ENCODE peak calls at places on chromosomes 2 and 18, in seven cellular contexts. T is fibroblast of lung, Y is heart right ventricle, L is right atrium auricular region, Q is body of pancreas, M is breast epithelium, V is endothelial cell of umbilical vein. J is an unnamed sample.

GRCh38 chr2:220181158-220181557 is 553.7 kb downstream of the SLC4A3 start:
- DNase-seq in T (peak; percentile 23), Y (no peak), L (no peak), Q (no peak), M (no peak), V (no peak), J (no peak)

GRCh38 chr18:59917422-59917821 is 17.6 kb downstream of the PMAIP1 start:
- DNase-seq in T (no peak), Y (no peak), L (no peak), Q (no peak), M (no peak), V (peak; percentile 39), J (no peak)

GRCh38 chr2:230896346-230897115 is 28.5 kb downstream of the GPR55 start:
- DNase-seq in T (no peak), Y (no peak), L (no peak), Q (no peak), M (no peak), V (no peak), J (no peak)

GRCh38 chr2:41579811-41580210 is 468.0 kb upstream of the PKDCC start:
- DNase-seq in T (no peak), Y (no peak), L (no peak), Q (no peak), M (no peak), V (no peak), J (no peak)

GRCh38 chr2:109239720-109240119 is 110.7 kb downstream of the SH3RF3 start:
- DNase-seq in T (peak; percentile 59), Y (no peak), L (peak; percentile 65), Q (no peak), M (no peak), V (peak; percentile 86), J (no peak)

GRCh38 chr2:69701100-69701945 is 40.6 kb upstream of the ANXA4 start:
- DNase-seq in T (no peak), Y (no peak), L (no peak), Q (no peak), M (no peak), V (peak; percentile 52), J (no peak)

GRCh38 chr2:145822892-145823534 is 1303.1 kb upstream of the ZEB2 start:
- DNase-seq in T (no peak), Y (no peak), L (no peak), Q (no peak), M (no peak), V (no peak), J (no peak)

GRCh38 chr2:45224321-45224995 is 215.2 kb upstream of the SIX2 start:
- DNase-seq in T (no peak), Y (no peak), L (no peak), Q (no peak), M (no peak), V (peak; percentile 11), J (no peak)

GRCh38 chr18:12990128-12990485 is 1.1 kb upstream of the CEP192 start:
- DNase-seq in T (no peak), Y (no peak), L (no peak), Q (no peak), M (no peak), V (no peak), J (no peak)

GRCh38 chr2:138439733-138440132 is 61.8 kb upstream of the SPOPL start:
- DNase-seq in T (no peak), Y (no peak), L (no peak), Q (no peak), M (no peak), V (no peak), J (no peak)

GRCh38 chr18:76349067-76349715 is 145.9 kb downstream of the ZNF516 start:
- DNase-seq in T (peak; percentile 77), Y (no peak), L (peak; percentile 82), Q (peak; percentile 71), M (peak; percentile 52), V (peak; percentile 59), J (peak; percentile 70)

GRCh38 chr2:61335226-61335625 is 135.7 kb downstream of the USP34 start:
- DNase-seq in T (no peak), Y (no peak), L (no peak), Q (no peak), M (no peak), V (no peak), J (no peak)

GRCh38 chr2:216371756-216372702 is at the start of gene MARCHF4:
- DNase-seq in T (peak; percentile 80), Y (peak; percentile 78), L (peak; percentile 65), Q (peak; percentile 59), M (peak; percentile 32), V (peak; percentile 92), J (peak; percentile 62)

GRCh38 chr2:675982-676646 is 1.1 kb downstream of the TMEM18 start:
- DNase-seq in T (peak; percentile 88), Y (no peak), L (no peak), Q (peak; percentile 59), M (peak; percentile 63), V (peak; percentile 42), J (peak; percentile 73)

GRCh38 chr2:16607306-16607705 is 58.3 kb downstream of the CYRIA start:
- DNase-seq in T (no peak), Y (no peak), L (no peak), Q (no peak), M (no peak), V (no peak), J (no peak)

GRCh38 chr2:158061763-158062162 is 39.9 kb upstream of the UPP2 start:
- DNase-seq in T (no peak), Y (no peak), L (no peak), Q (no peak), M (no peak), V (no peak), J (no peak)

GRCh38 chr2:188835821-188836220 is 138.4 kb upstream of the COL3A1 start:
- DNase-seq in T (no peak), Y (no peak), L (no peak), Q (no peak), M (no peak), V (no peak), J (no peak)

GRCh38 chr2:85278361-85278760 is 49.4 kb downstream of the TGOLN2 start:
- DNase-seq in T (peak; percentile 52), Y (no peak), L (no peak), Q (no peak), M (no peak), V (no peak), J (no peak)

GRCh38 chr2:24530796-24531195 is 39.7 kb downstream of the NCOA1 start:
- DNase-seq in T (no peak), Y (no peak), L (no peak), Q (no peak), M (no peak), V (no peak), J (no peak)

GRCh38 chr2:8209494-8209893 is 472.4 kb upstream of the ID2 start:
- DNase-seq in T (no peak), Y (no peak), L (no peak), Q (no peak), M (no peak), V (no peak), J (no peak)

DNA sequence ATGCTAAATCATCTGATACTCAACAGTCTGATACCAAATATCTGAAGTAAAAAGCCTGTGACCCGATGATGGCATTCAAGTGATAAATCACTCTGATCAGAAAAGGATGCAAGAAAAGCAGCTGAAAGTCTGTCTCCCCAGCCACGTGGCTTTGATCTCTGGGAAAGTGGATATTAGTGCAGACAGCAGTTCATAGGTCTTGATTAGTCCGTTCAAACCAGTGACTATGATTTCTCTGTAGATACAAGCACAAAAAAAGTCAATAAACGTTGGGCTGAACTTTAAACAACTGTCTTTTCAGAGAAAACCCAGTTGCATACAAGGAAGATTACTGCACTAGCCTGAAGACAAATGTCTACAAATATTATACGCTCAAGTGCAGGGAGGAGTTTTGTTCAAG is 107.7 kb upstream of the CDC42EP3 start:
- DNase-seq in T (peak; percentile 42), Y (no peak), L (no peak), Q (no peak), M (no peak), V (no peak), J (no peak)
- H3K4me1 ChIP-seq in T (peaks cover 50% of the 10 kb centered on the region), Y (peaks cover 12% of the 10 kb centered on the region), L (peaks cover 23% of the 10 kb centered on the region), Q (no peaks in the 10 kb centered on the region), M (no peaks in the 10 kb centered on the region), V (peaks cover 45% of the 10 kb centered on the region), J (peaks cover 38% of the 10 kb centered on the region)

DNA sequence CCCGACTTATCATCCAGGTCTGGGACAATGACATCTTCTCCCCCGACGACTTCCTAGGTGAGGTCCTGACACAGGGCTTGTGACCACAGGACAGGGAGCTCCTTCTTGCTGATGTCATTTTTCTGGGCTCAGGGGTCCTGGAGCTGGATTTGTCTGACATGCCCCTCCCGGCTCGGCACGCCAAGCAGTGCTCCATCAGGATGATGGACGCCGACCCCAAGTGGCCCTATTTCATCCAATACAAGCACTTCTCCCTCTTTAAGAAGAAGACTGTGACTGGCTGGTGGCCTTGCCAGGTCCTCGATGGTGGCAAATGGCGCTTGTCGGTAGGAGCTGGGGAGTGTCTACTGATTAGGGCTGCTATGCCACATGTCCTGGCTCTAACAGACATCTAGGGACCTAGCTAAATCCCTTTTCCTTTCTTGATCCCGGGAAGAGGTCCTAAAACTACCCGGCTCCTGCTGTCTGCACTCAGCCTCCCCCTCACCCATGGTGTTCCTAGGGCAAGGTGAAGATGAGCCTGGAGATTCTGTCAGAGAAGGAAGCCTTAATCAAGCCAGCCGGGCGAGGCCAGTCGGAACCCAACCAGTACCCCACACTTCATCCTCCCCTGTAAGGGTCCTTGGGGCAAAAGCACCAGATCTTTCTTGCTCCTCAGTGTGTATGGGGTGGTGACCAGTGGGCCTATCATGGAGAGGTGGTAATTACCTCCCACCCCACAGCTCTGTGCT is 36.7 kb downstream of the LMAN2L start:
- DNase-seq in T (no peak), Y (no peak), L (no peak), Q (no peak), M (no peak), V (no peak), J (no peak)
- H3K4me3 ChIP-seq in T (no peak overlapping the region), Y (no peak overlapping the region), L (no peak overlapping the region), Q (no peak overlapping the region), M (no peak overlapping the region), V (no peak overlapping the region), J (no peak overlapping the region)

GRCh38 chr2:9555338-9556120 is at the start of gene ADAM17:
- DNase-seq in T (peak; percentile 96), Y (peak; percentile 97), L (peak; percentile 98), Q (peak; percentile 96), M (peak; percentile 96), V (peak; percentile 97), J (peak; percentile 98)
- H3K4me1 ChIP-seq in T (peaks cover 22% of the 10 kb centered on the region), Y (peaks cover 58% of the 10 kb centered on the region), L (peaks cover 49% of the 10 kb centered on the region), Q (peaks cover 27% of the 10 kb centered on the region), M (peaks cover 7% of the 10 kb centered on the region), V (peaks cover 28% of the 10 kb centered on the region), J (peaks cover 47% of the 10 kb centered on the region)

GRCh38 chr2:176555781-176556180 is 286.5 kb downstream of the MTX2 start:
- DNase-seq in T (no peak), Y (no peak), L (no peak), Q (peak; percentile 13), M (no peak), V (no peak), J (no peak)

GRCh38 chr2:176555112-176555511 is 285.9 kb downstream of the MTX2 start:
- DNase-seq in T (no peak), Y (no peak), L (no peak), Q (no peak), M (no peak), V (no peak), J (no peak)

GRCh38 chr2:176553685-176554106 is 284.5 kb downstream of the MTX2 start:
- DNase-seq in T (peak; percentile 41), Y (peak; percentile 61), L (peak; percentile 63), Q (peak; percentile 58), M (peak; percentile 22), V (peak; percentile 89), J (peak; percentile 73)

GRCh38 chr2:176554107-176555048 is 285.1 kb downstream of the MTX2 start:
- DNase-seq in T (peak; percentile 66), Y (peak; percentile 11), L (peak; percentile 59), Q (peak; percentile 12), M (no peak), V (peak; percentile 89), J (no peak)

GRCh38 chr2:176552456-176553135 is 283.4 kb downstream of the MTX2 start:
- DNase-seq in T (peak; percentile 59), Y (no peak), L (no peak), Q (no peak), M (no peak), V (peak; percentile 27), J (no peak)
- H3K4me3 ChIP-seq in T (no peak overlapping the region), Y (no peak overlapping the region), L (no peak overlapping the region), Q (no peak overlapping the region), M (no peak overlapping the region), V (no peak overlapping the region), J (no peak overlapping the region)

J was measured in psoas muscle.